ENCODE peak calls at places on chromosomes 6 and 20, in six cellular contexts. G is left lung, X is progenitor cell of endocrine pancreas, D is aorta, U is H7, P is nephron progenitor cell. Q is an unnamed sample.

GRCh38 chr20:3889489-3890409 is 562 bp downstream of the PANK2 start:
- DNase-seq in G (peak; percentile 57), X (peak; percentile 15), D (peak; percentile 67), U (peak; percentile 74), P (peak; percentile 35), Q (peak; percentile 65)

GRCh38 chr20:7770046-7770445 is 170.2 kb downstream of the HAO1 start:
- DNase-seq in G (no peak), X (no peak), D (no peak), U (no peak), P (no peak), Q (no peak)

GRCh38 chr6:106116125-106116524 is 30.0 kb downstream of the PRDM1 start:
- DNase-seq in G (no peak), X (no peak), D (no peak), U (no peak), P (no peak), Q (no peak)

GRCh38 chr6:32967151-32968091 is 973 bp upstream of the BRD2 start:
- DNase-seq in G (no peak), X (no peak), D (no peak), U (no peak), P (no peak), Q (peak; percentile 44)

GRCh38 chr6:170228581-170229310 is 62.1 kb downstream of the DLL1 start:
- DNase-seq in G (peak; percentile 10), X (no peak), D (no peak), U (no peak), P (no peak), Q (no peak)

GRCh38 chr6:36963451-36964290 is 9.1 kb downstream of the PI16 start:
- DNase-seq in G (no peak), X (no peak), D (no peak), U (peak; percentile 78), P (no peak), Q (peak; percentile 37)

GRCh38 chr6:32830936-32831335 is 7.6 kb downstream of the TAP2 start:
- DNase-seq in G (no peak), X (no peak), D (no peak), U (no peak), P (no peak), Q (no peak)

GRCh38 chr6:37083243-37084138 is 78.0 kb downstream of the FGD2 start:
- DNase-seq in G (peak; percentile 91), X (no peak), D (peak; percentile 90), U (no peak), P (no peak), Q (no peak)

GRCh38 chr6:29603456-29603855 is 18.5 kb downstream of the OR2H2 start:
- DNase-seq in G (no peak), X (no peak), D (no peak), U (peak; percentile 57), P (no peak), Q (no peak)

GRCh38 chr6:90458353-90459224 is 128.3 kb downstream of the MAP3K7 start:
- DNase-seq in G (no peak), X (no peak), D (no peak), U (no peak), P (no peak), Q (peak; percentile 93)

GRCh38 chr20:63934271-63935068 is 21.7 kb downstream of the UCKL1 start:
- DNase-seq in G (no peak), X (no peak), D (no peak), U (peak; percentile 92), P (peak; percentile 50), Q (no peak)

GRCh38 chr6:34343823-34344222 is 48.6 kb downstream of the NUDT3 start:
- DNase-seq in G (no peak), X (no peak), D (no peak), U (no peak), P (no peak), Q (no peak)

GRCh38 chr6:81465859-81466258 is 286.6 kb downstream of the TENT5A start:
- DNase-seq in G (no peak), X (no peak), D (no peak), U (peak; percentile 3), P (no peak), Q (no peak)